ENCODE peak calls at places on chromosomes 2 and 18, in nine cellular contexts. One of them, this sample, is unnamed.

GRCh38 chr2:20594957-20595356 is 55.9 kb downstream of the HS1BP3 start:
- DNase-seq in dorsolateral prefrontal cortex: peak
- DNase-seq in RKO: no peak
- DNase-seq in hippocampal formation: no peak
- DNase-seq in effector CD4-positive, alpha-beta T cell: no peak
- DNase-seq in GM13976: no peak
- DNase-seq in COR-L47: no peak
- DNase-seq in GM19239: no peak
- DNase-seq in adrenal gland: peak
- DNase-seq in this sample: no peak

GRCh38 chr18:65257157-65257556 is 493.7 kb upstream of the CDH7 start:
- DNase-seq in RKO: no peak
- DNase-seq in hippocampal formation: no peak
- DNase-seq in GM19239: no peak
- DNase-seq in adrenal gland: no peak
- DNase-seq in COR-L47: no peak
- DNase-seq in dorsolateral prefrontal cortex: no peak
- DNase-seq in GM13976: no peak
- DNase-seq in effector CD4-positive, alpha-beta T cell: no peak
- DNase-seq in this sample: no peak

GRCh38 chr18:3688682-3689081 is 238.7 kb downstream of the TGIF1 start:
- DNase-seq in COR-L47: no peak
- DNase-seq in dorsolateral prefrontal cortex: no peak
- DNase-seq in GM19239: no peak
- DNase-seq in hippocampal formation: no peak
- DNase-seq in adrenal gland: no peak
- DNase-seq in effector CD4-positive, alpha-beta T cell: no peak
- DNase-seq in GM13976: no peak
- DNase-seq in RKO: peak
- DNase-seq in this sample: no peak

GRCh38 chr18:27894746-27895145 is 282.2 kb downstream of the CDH2 start:
- DNase-seq in COR-L47: peak
- DNase-seq in RKO: no peak
- DNase-seq in adrenal gland: no peak
- DNase-seq in GM13976: no peak
- DNase-seq in hippocampal formation: no peak
- DNase-seq in dorsolateral prefrontal cortex: no peak
- DNase-seq in GM19239: no peak
- DNase-seq in effector CD4-positive, alpha-beta T cell: no peak
- DNase-seq in this sample: no peak

GRCh38 chr2:161104054-161104553 is 56.1 kb upstream of the TANK start:
- DNase-seq in adrenal gland: no peak
- DNase-seq in hippocampal formation: no peak
- DNase-seq in effector CD4-positive, alpha-beta T cell: no peak
- DNase-seq in dorsolateral prefrontal cortex: no peak
- DNase-seq in COR-L47: no peak
- DNase-seq in RKO: no peak
- DNase-seq in GM13976: peak
- DNase-seq in GM19239: no peak
- DNase-seq in this sample: no peak

GRCh38 chr2:217636578-217637267 is 366.1 kb downstream of the TNS1 start:
- DNase-seq in COR-L47: no peak
- DNase-seq in GM19239: no peak
- DNase-seq in RKO: no peak
- DNase-seq in dorsolateral prefrontal cortex: no peak
- DNase-seq in adrenal gland: no peak
- DNase-seq in hippocampal formation: no peak
- DNase-seq in GM13976: no peak
- DNase-seq in effector CD4-positive, alpha-beta T cell: no peak
- DNase-seq in this sample: no peak

GRCh38 chr18:8212893-8213805 is 396.1 kb upstream of the RAB12 start:
- DNase-seq in adrenal gland: no peak
- DNase-seq in hippocampal formation: no peak
- DNase-seq in COR-L47: no peak
- DNase-seq in effector CD4-positive, alpha-beta T cell: no peak
- DNase-seq in RKO: no peak
- DNase-seq in dorsolateral prefrontal cortex: no peak
- DNase-seq in GM13976: no peak
- DNase-seq in GM19239: no peak
- DNase-seq in this sample: no peak

GRCh38 chr2:62852254-62852653 is 146.7 kb downstream of the EHBP1 start:
- DNase-seq in hippocampal formation: no peak
- DNase-seq in adrenal gland: no peak
- DNase-seq in GM19239: no peak
- DNase-seq in RKO: no peak
- DNase-seq in GM13976: no peak
- DNase-seq in COR-L47: no peak
- DNase-seq in dorsolateral prefrontal cortex: no peak
- DNase-seq in effector CD4-positive, alpha-beta T cell: no peak
- DNase-seq in this sample: no peak

GRCh38 chr2:58146707-58147106 is 94.4 kb downstream of the FANCL start:
- DNase-seq in adrenal gland: no peak
- DNase-seq in GM19239: no peak
- DNase-seq in RKO: peak
- DNase-seq in effector CD4-positive, alpha-beta T cell: no peak
- DNase-seq in COR-L47: no peak
- DNase-seq in dorsolateral prefrontal cortex: no peak
- DNase-seq in hippocampal formation: no peak
- DNase-seq in GM13976: no peak
- DNase-seq in this sample: no peak

GRCh38 chr18:79542876-79543750 is 136.5 kb upstream of the CTDP1 start:
- DNase-seq in COR-L47: no peak
- DNase-seq in RKO: no peak
- DNase-seq in hippocampal formation: peak
- DNase-seq in effector CD4-positive, alpha-beta T cell: no peak
- DNase-seq in GM13976: no peak
- DNase-seq in GM19239: no peak
- DNase-seq in adrenal gland: no peak
- DNase-seq in dorsolateral prefrontal cortex: peak
- DNase-seq in this sample: no peak

GRCh38 chr2:24337958-24338357 is 22.4 kb downstream of the ITSN2 start:
- DNase-seq in RKO: no peak
- DNase-seq in effector CD4-positive, alpha-beta T cell: no peak
- DNase-seq in adrenal gland: no peak
- DNase-seq in GM13976: no peak
- DNase-seq in dorsolateral prefrontal cortex: no peak
- DNase-seq in GM19239: no peak
- DNase-seq in hippocampal formation: no peak
- DNase-seq in COR-L47: no peak
- DNase-seq in this sample: no peak

GRCh38 chr2:197159681-197160211 is 150.8 kb downstream of the ANKRD44 start:
- DNase-seq in hippocampal formation: no peak
- DNase-seq in RKO: peak
- DNase-seq in dorsolateral prefrontal cortex: no peak
- DNase-seq in effector CD4-positive, alpha-beta T cell: peak
- DNase-seq in adrenal gland: peak
- DNase-seq in GM19239: no peak
- DNase-seq in COR-L47: no peak
- DNase-seq in GM13976: no peak
- DNase-seq in this sample: no peak

GRCh38 chr2:161423351-161424178 is 7.5 kb downstream of the TBR1 start:
- DNase-seq in hippocampal formation: no peak
- DNase-seq in dorsolateral prefrontal cortex: no peak
- DNase-seq in GM13976: peak
- DNase-seq in COR-L47: no peak
- DNase-seq in effector CD4-positive, alpha-beta T cell: no peak
- DNase-seq in RKO: no peak
- DNase-seq in adrenal gland: no peak
- DNase-seq in GM19239: no peak
- DNase-seq in this sample: no peak

GRCh38 chr2:1621041-1621440 is 123.3 kb downstream of the PXDN start:
- DNase-seq in dorsolateral prefrontal cortex: no peak
- DNase-seq in COR-L47: no peak
- DNase-seq in RKO: no peak
- DNase-seq in GM19239: no peak
- DNase-seq in effector CD4-positive, alpha-beta T cell: no peak
- DNase-seq in hippocampal formation: no peak
- DNase-seq in GM13976: no peak
- DNase-seq in adrenal gland: no peak
- DNase-seq in this sample: no peak

GRCh38 chr18:55137602-55138001 is 178.3 kb upstream of the CCDC68 start:
- DNase-seq in GM13976: no peak
- DNase-seq in GM19239: no peak
- DNase-seq in RKO: no peak
- DNase-seq in COR-L47: no peak
- DNase-seq in hippocampal formation: no peak
- DNase-seq in effector CD4-positive, alpha-beta T cell: no peak
- DNase-seq in adrenal gland: no peak
- DNase-seq in dorsolateral prefrontal cortex: no peak
- DNase-seq in this sample: no peak

GRCh38 chr2:141929331-141930252 is 201.2 kb downstream of the LRP1B start:
- DNase-seq in effector CD4-positive, alpha-beta T cell: no peak
- DNase-seq in COR-L47: no peak
- DNase-seq in hippocampal formation: no peak
- DNase-seq in GM19239: no peak
- DNase-seq in RKO: no peak
- DNase-seq in GM13976: no peak
- DNase-seq in adrenal gland: no peak
- DNase-seq in dorsolateral prefrontal cortex: no peak
- DNase-seq in this sample: no peak

GRCh38 chr2:142819411-142819810 is 58.1 kb upstream of the KYNU start:
- DNase-seq in RKO: no peak
- DNase-seq in adrenal gland: no peak
- DNase-seq in GM13976: no peak
- DNase-seq in hippocampal formation: no peak
- DNase-seq in GM19239: no peak
- DNase-seq in effector CD4-positive, alpha-beta T cell: no peak
- DNase-seq in COR-L47: no peak
- DNase-seq in dorsolateral prefrontal cortex: no peak
- DNase-seq in this sample: no peak

GRCh38 chr2:216663846-216664245 is 30.6 kb downstream of the IGFBP2 start:
- DNase-seq in GM19239: no peak
- DNase-seq in dorsolateral prefrontal cortex: no peak
- DNase-seq in hippocampal formation: no peak
- DNase-seq in adrenal gland: no peak
- DNase-seq in RKO: no peak
- DNase-seq in effector CD4-positive, alpha-beta T cell: no peak
- DNase-seq in GM13976: no peak
- DNase-seq in COR-L47: no peak
- DNase-seq in this sample: no peak

GRCh38 chr2:98175811-98176210 is 88.8 kb downstream of the VWA3B start:
- DNase-seq in RKO: no peak
- DNase-seq in hippocampal formation: no peak
- DNase-seq in GM19239: no peak
- DNase-seq in dorsolateral prefrontal cortex: no peak
- DNase-seq in COR-L47: no peak
- DNase-seq in GM13976: peak
- DNase-seq in effector CD4-positive, alpha-beta T cell: no peak
- DNase-seq in adrenal gland: no peak
- DNase-seq in this sample: no peak

GRCh38 chr2:84649058-84649457 is 132.8 kb downstream of the DNAH6 start:
- DNase-seq in GM19239: no peak
- DNase-seq in dorsolateral prefrontal cortex: no peak
- DNase-seq in GM13976: no peak
- DNase-seq in COR-L47: no peak
- DNase-seq in effector CD4-positive, alpha-beta T cell: no peak
- DNase-seq in RKO: no peak
- DNase-seq in hippocampal formation: no peak
- DNase-seq in adrenal gland: no peak
- DNase-seq in this sample: no peak

GRCh38 chr18:79769698-79770500 is 27.8 kb upstream of the KCNG2 start:
- DNase-seq in COR-L47: no peak
- DNase-seq in GM19239: no peak
- DNase-seq in adrenal gland: no peak
- DNase-seq in dorsolateral prefrontal cortex: no peak
- DNase-seq in hippocampal formation: no peak
- DNase-seq in GM13976: no peak
- DNase-seq in effector CD4-positive, alpha-beta T cell: no peak
- DNase-seq in RKO: no peak
- DNase-seq in this sample: no peak

GRCh38 chr2:53490659-53491058 is 276.9 kb upstream of the CHAC2 start:
- DNase-seq in RKO: peak
- DNase-seq in hippocampal formation: no peak
- DNase-seq in GM19239: no peak
- DNase-seq in effector CD4-positive, alpha-beta T cell: no peak
- DNase-seq in dorsolateral prefrontal cortex: peak
- DNase-seq in adrenal gland: peak
- DNase-seq in COR-L47: peak
- DNase-seq in GM13976: no peak
- DNase-seq in this sample: no peak

GRCh38 chr18:27715751-27716150 is 461.2 kb downstream of the CDH2 start:
- DNase-seq in RKO: peak
- DNase-seq in GM13976: no peak
- DNase-seq in adrenal gland: no peak
- DNase-seq in effector CD4-positive, alpha-beta T cell: no peak
- DNase-seq in COR-L47: no peak
- DNase-seq in dorsolateral prefrontal cortex: no peak
- DNase-seq in hippocampal formation: no peak
- DNase-seq in GM19239: no peak
- DNase-seq in this sample: no peak

GRCh38 chr2:54831480-54831879 is 108.0 kb downstream of the EML6 start:
- DNase-seq in adrenal gland: no peak
- DNase-seq in RKO: no peak
- DNase-seq in effector CD4-positive, alpha-beta T cell: no peak
- DNase-seq in GM13976: no peak
- DNase-seq in GM19239: no peak
- DNase-seq in hippocampal formation: no peak
- DNase-seq in dorsolateral prefrontal cortex: no peak
- DNase-seq in COR-L47: no peak
- DNase-seq in this sample: no peak

GRCh38 chr18:79598885-79599175 is 80.8 kb upstream of the CTDP1 start:
- DNase-seq in GM19239: no peak
- DNase-seq in GM13976: no peak
- DNase-seq in hippocampal formation: no peak
- DNase-seq in COR-L47: no peak
- DNase-seq in dorsolateral prefrontal cortex: no peak
- DNase-seq in effector CD4-positive, alpha-beta T cell: no peak
- DNase-seq in adrenal gland: no peak
- DNase-seq in RKO: no peak
- DNase-seq in this sample: no peak

GRCh38 chr2:48589170-48589767 is 28.4 kb upstream of the GTF2A1L start:
- DNase-seq in dorsolateral prefrontal cortex: peak
- DNase-seq in hippocampal formation: peak
- DNase-seq in RKO: peak
- DNase-seq in GM19239: no peak
- DNase-seq in effector CD4-positive, alpha-beta T cell: no peak
- DNase-seq in GM13976: peak
- DNase-seq in adrenal gland: peak
- DNase-seq in COR-L47: peak
- DNase-seq in this sample: no peak

GRCh38 chr18:48124857-48125626 is 194.6 kb upstream of the SMAD2 start:
- DNase-seq in GM13976: peak
- DNase-seq in GM19239: no peak
- DNase-seq in dorsolateral prefrontal cortex: no peak
- DNase-seq in effector CD4-positive, alpha-beta T cell: no peak
- DNase-seq in adrenal gland: peak
- DNase-seq in RKO: no peak
- DNase-seq in hippocampal formation: no peak
- DNase-seq in COR-L47: no peak
- DNase-seq in this sample: no peak

GRCh38 chr2:43220229-43220981 is 6.0 kb downstream of the ZFP36L2 start:
- DNase-seq in dorsolateral prefrontal cortex: no peak
- DNase-seq in adrenal gland: no peak
- DNase-seq in GM19239: no peak
- DNase-seq in effector CD4-positive, alpha-beta T cell: no peak
- DNase-seq in GM13976: no peak
- DNase-seq in RKO: peak
- DNase-seq in hippocampal formation: peak
- DNase-seq in COR-L47: no peak
- DNase-seq in this sample: no peak

GRCh38 chr2:227280895-227281294 is 44.2 kb upstream of the MFF start:
- DNase-seq in adrenal gland: no peak
- DNase-seq in RKO: peak
- DNase-seq in dorsolateral prefrontal cortex: no peak
- DNase-seq in effector CD4-positive, alpha-beta T cell: no peak
- DNase-seq in COR-L47: no peak
- DNase-seq in GM19239: no peak
- DNase-seq in GM13976: no peak
- DNase-seq in hippocampal formation: no peak
- DNase-seq in this sample: no peak

GRCh38 chr2:66674087-66674486 is 239.2 kb downstream of the MEIS1 start:
- DNase-seq in GM13976: no peak
- DNase-seq in hippocampal formation: no peak
- DNase-seq in adrenal gland: no peak
- DNase-seq in RKO: no peak
- DNase-seq in COR-L47: no peak
- DNase-seq in effector CD4-positive, alpha-beta T cell: no peak
- DNase-seq in dorsolateral prefrontal cortex: no peak
- DNase-seq in GM19239: no peak
- DNase-seq in this sample: no peak

GRCh38 chr2:49943944-49944803 is 789.9 kb upstream of the FSHR start:
- DNase-seq in RKO: no peak
- DNase-seq in GM13976: no peak
- DNase-seq in COR-L47: no peak
- DNase-seq in effector CD4-positive, alpha-beta T cell: no peak
- DNase-seq in dorsolateral prefrontal cortex: no peak
- DNase-seq in GM19239: no peak
- DNase-seq in hippocampal formation: no peak
- DNase-seq in adrenal gland: no peak
- DNase-seq in this sample: no peak